ENCODE peak calls at places on chromosomes 13 and 19, in seven cellular contexts. O is upper lobe of right lung, J is AG04450, A is gastrocnemius medialis, W is neuronal stem cell, T is dorsolateral prefrontal cortex, G is Panc1. Y is an unnamed sample.

GRCh38 chr13:28173793-28174192 is 35.4 kb downstream of the PAN3 start:
- DNase-seq in A (no peak), W (no peak), T (no peak), J (no peak), O (no peak), G (no peak), Y (no peak)

GRCh38 chr13:51955281-51955771 is 55.9 kb downstream of the ATP7B start:
- DNase-seq in W (no peak), J (no peak), O (no peak), T (no peak), G (no peak), A (peak; percentile 56), Y (no peak)

GRCh38 chr19:5558101-5558621 is 9.6 kb downstream of the TINCR start:
- DNase-seq in O (no peak), G (no peak), T (no peak), W (no peak), A (no peak), J (no peak), Y (no peak)

GRCh38 chr19:50719566-50719965 is at the start of gene SHANK1:
- DNase-seq in W (no peak), T (no peak), J (no peak), O (no peak), G (no peak), A (no peak), Y (no peak)

GRCh38 chr13:105202384-105202783 is 1333.1 kb downstream of the EFNB2 start:
- DNase-seq in O (no peak), W (peak; percentile 14), G (no peak), T (no peak), J (no peak), A (no peak), Y (no peak)

GRCh38 chr13:51822106-51822840 is 18.3 kb upstream of the DHRS12 start:
- DNase-seq in A (no peak), O (no peak), T (no peak), W (no peak), J (no peak), G (no peak), Y (no peak)

GRCh38 chr19:4639531-4640246 is 373 bp downstream of the TNFAIP8L1 start:
- DNase-seq in O (peak; percentile 72), J (no peak), A (no peak), G (no peak), W (no peak), T (no peak), Y (no peak)

GRCh38 chr13:33262069-33262487 is 23.5 kb downstream of the STARD13 start:
- DNase-seq in G (no peak), T (no peak), O (no peak), W (no peak), J (no peak), A (no peak), Y (peak; percentile 16)

GRCh38 chr19:46076951-46077814 is 36.4 kb upstream of the IGFL4 start:
- DNase-seq in G (no peak), A (no peak), T (peak; percentile 86), W (peak; percentile 88), O (no peak), J (peak; percentile 56), Y (peak; percentile 82)

GRCh38 chr19:49200238-49200862 is 42.8 kb downstream of the TRPM4 start:
- DNase-seq in J (no peak), T (no peak), G (no peak), W (no peak), O (no peak), A (no peak), Y (no peak)

GRCh38 chr13:74026753-74027152 is 107.5 kb downstream of the KLF12 start:
- DNase-seq in W (no peak), A (no peak), J (no peak), O (no peak), T (no peak), G (no peak), Y (no peak)

GRCh38 chr13:112802808-112803207 is 113.0 kb downstream of the ATP11A start:
- DNase-seq in J (no peak), O (no peak), T (no peak), W (no peak), A (no peak), G (no peak), Y (no peak)

GRCh38 chr13:76043882-76044281 is 407.8 kb downstream of the LMO7 start:
- DNase-seq in O (no peak), G (no peak), J (no peak), W (peak; percentile 14), T (no peak), A (no peak), Y (no peak)

GRCh38 chr13:98549006-98549727 is 27.7 kb downstream of the STK24 start:
- DNase-seq in A (no peak), G (no peak), J (peak; percentile 88), O (no peak), W (no peak), T (no peak), Y (no peak)

GRCh38 chr13:46106839-46107371 is 2.1 kb upstream of the CPB2 start:
- DNase-seq in G (no peak), A (no peak), J (no peak), T (no peak), O (no peak), W (no peak), Y (no peak)

GRCh38 chr19:19597809-19598306 is 20.6 kb downstream of the PBX4 start:
- DNase-seq in W (no peak), G (no peak), O (no peak), T (no peak), J (no peak), A (no peak), Y (no peak)

GRCh38 chr13:61170791-61171330 is 244.8 kb downstream of the PCDH20 start:
- DNase-seq in J (no peak), O (no peak), G (no peak), W (no peak), T (peak; percentile 30), A (no peak), Y (no peak)

GRCh38 chr13:107441279-107441678 is 774.1 kb downstream of the LIG4 start:
- DNase-seq in T (no peak), W (no peak), G (no peak), O (no peak), A (no peak), J (peak; percentile 36), Y (no peak)

GRCh38 chr19:31220540-31220939 is 128.7 kb downstream of the TSHZ3 start:
- DNase-seq in W (no peak), O (no peak), J (no peak), G (no peak), T (no peak), A (no peak), Y (no peak)

GRCh38 chr13:94459116-94459515 is 20.4 kb downstream of the DCT start:
- DNase-seq in T (no peak), G (no peak), W (no peak), J (no peak), A (no peak), O (no peak), Y (no peak)

GRCh38 chr19:33749619-33750175 is 47.0 kb upstream of the KCTD15 start:
- DNase-seq in A (no peak), W (no peak), J (no peak), T (no peak), O (no peak), G (no peak), Y (no peak)

DNA sequence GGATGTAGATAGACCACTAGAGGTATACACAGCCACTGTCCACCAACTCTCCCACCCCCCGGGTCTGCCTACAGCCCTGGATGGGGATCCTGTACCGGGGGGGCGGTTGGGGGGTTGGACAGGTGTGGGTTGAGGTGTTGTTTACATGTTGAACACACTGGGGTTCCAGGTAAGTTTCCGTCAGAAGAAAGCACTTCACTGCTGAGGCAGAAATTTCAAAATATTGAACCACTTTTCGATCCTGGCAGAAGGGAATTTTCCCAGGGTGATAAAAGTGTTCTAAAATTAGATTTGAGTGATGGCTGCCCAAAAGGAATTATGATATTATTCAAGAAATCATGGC is 6.6 kb upstream of the CEACAM16 start:
- DNase-seq in W (no peak), A (no peak), O (no peak), J (no peak), G (no peak), T (no peak), Y (no peak)
- H3K27ac ChIP-seq in W (no peak overlapping the region), A (peak overlapping the region; percentile 34), O (peak overlapping the region; percentile 75), J (no peak overlapping the region), G (peak overlapping the region; percentile 87), T (no peak overlapping the region), Y (no peak overlapping the region)

GRCh38 chr13:111568290-111568689 is 247.8 kb downstream of the TEX29 start:
- DNase-seq in J (no peak), O (no peak), W (no peak), A (no peak), T (no peak), G (no peak), Y (no peak)
- H3K27ac ChIP-seq in J (no peak overlapping the region), O (no peak overlapping the region), W (no peak overlapping the region), A (no peak overlapping the region), T (no peak overlapping the region), G (no peak overlapping the region), Y (no peak overlapping the region)

GRCh38 chr19:48110350-48110966 is at the start of gene PLA2G4C:
- DNase-seq in A (peak; percentile 96), G (peak; percentile 39), T (peak; percentile 92), W (peak; percentile 78), O (peak; percentile 94), J (peak; percentile 82), Y (peak; percentile 81)

GRCh38 chr19:48103922-48104321 is 6.7 kb downstream of the PLA2G4C start:
- DNase-seq in W (no peak), J (no peak), A (no peak), O (no peak), T (no peak), G (no peak), Y (no peak)

GRCh38 chr19:48111280-48111679 is 663 bp upstream of the PLA2G4C start:
- DNase-seq in W (no peak), T (no peak), J (no peak), G (no peak), A (no peak), O (no peak), Y (no peak)

GRCh38 chr19:48113190-48113917 is 2.7 kb upstream of the PLA2G4C start:
- DNase-seq in O (no peak), J (no peak), G (no peak), W (no peak), T (no peak), A (no peak), Y (no peak)

GRCh38 chr19:48108997-48109782 is 1.4 kb downstream of the PLA2G4C start:
- DNase-seq in G (no peak), A (no peak), J (no peak), T (no peak), O (no peak), W (no peak), Y (no peak)
- H3K27ac ChIP-seq in G (no peak overlapping the region), A (peak overlapping the region; percentile 97), J (no peak overlapping the region), T (peak overlapping the region; percentile 99), O (no peak overlapping the region), W (no peak overlapping the region), Y (no peak overlapping the region)

GRCh38 chr19:812049-812816 is 9.5 kb downstream of the PLPPR3 start:
- DNase-seq in G (no peak), J (no peak), T (no peak), A (no peak), O (no peak), W (no peak), Y (no peak)

GRCh38 chr19:811511-812048 is 10.2 kb downstream of the PLPPR3 start:
- DNase-seq in T (no peak), W (no peak), O (peak; percentile 37), G (no peak), J (no peak), A (no peak), Y (no peak)

GRCh38 chr19:810077-810855 is 11.5 kb downstream of the PLPPR3 start:
- DNase-seq in J (no peak), G (no peak), T (no peak), A (no peak), W (no peak), O (peak; percentile 54), Y (no peak)

GRCh38 chr19:812819-813358 is 8.9 kb downstream of the PLPPR3 start:
- DNase-seq in A (no peak), G (no peak), W (no peak), J (no peak), O (no peak), T (no peak), Y (no peak)

GRCh38 chr19:811007-811434 is 10.7 kb downstream of the PLPPR3 start:
- DNase-seq in W (no peak), T (no peak), A (no peak), O (peak; percentile 59), G (no peak), J (no peak), Y (no peak)
- H3K27ac ChIP-seq in W (no peak overlapping the region), T (no peak overlapping the region), A (no peak overlapping the region), O (no peak overlapping the region), G (no peak overlapping the region), J (no peak overlapping the region), Y (no peak overlapping the region)